ENCODE peak calls at places on chromosomes 6 and 20, in eight cellular contexts. A, M, E, T, U, Z, I and F are unnamed samples.

GRCh38 chr20:33490023-33490933 is at the start of gene CBFA2T2:
- DNase-seq in A (no peak), M (peak), E (no peak), T (no peak), U (peak), Z (no peak), I (peak), F (no peak)

GRCh38 chr6:149445095-149445466 is 39.7 kb downstream of the ZC3H12D start:
- DNase-seq in A (no peak), M (no peak), E (no peak), T (no peak), U (no peak), Z (no peak), I (no peak), F (no peak)

GRCh38 chr6:33136310-33136895 is 55.9 kb downstream of the COL11A2 start:
- DNase-seq in A (no peak), M (no peak), E (no peak), T (no peak), U (no peak), Z (no peak), I (no peak), F (no peak)

GRCh38 chr6:33028220-33028849 is 18.9 kb upstream of the HLA-DOA start:
- DNase-seq in A (no peak), M (no peak), E (no peak), T (no peak), U (no peak), Z (no peak), I (no peak), F (no peak)

GRCh38 chr20:56442381-56443365 is 25.8 kb upstream of the RTF2 start:
- DNase-seq in A (peak), M (no peak), E (no peak), T (no peak), U (peak), Z (no peak), I (no peak), F (no peak)

GRCh38 chr6:61200444-61200843 is 1085.6 kb downstream of the KHDRBS2 start:
- DNase-seq in A (no peak), M (no peak), E (no peak), T (no peak), U (no peak), Z (no peak), I (no peak), F (no peak)

GRCh38 chr6:100457251-100457990 is 7.3 kb downstream of the SIM1 start:
- DNase-seq in A (no peak), M (no peak), E (no peak), T (no peak), U (no peak), Z (no peak), I (no peak), F (no peak)

GRCh38 chr20:43996240-43996930 is 81.7 kb downstream of the TOX2 start:
- DNase-seq in A (no peak), M (no peak), E (no peak), T (no peak), U (no peak), Z (no peak), I (no peak), F (no peak)

GRCh38 chr6:10151144-10151915 is 263.5 kb downstream of the TFAP2A start:
- DNase-seq in A (no peak), M (no peak), E (no peak), T (no peak), U (no peak), Z (no peak), I (peak), F (no peak)

DNA sequence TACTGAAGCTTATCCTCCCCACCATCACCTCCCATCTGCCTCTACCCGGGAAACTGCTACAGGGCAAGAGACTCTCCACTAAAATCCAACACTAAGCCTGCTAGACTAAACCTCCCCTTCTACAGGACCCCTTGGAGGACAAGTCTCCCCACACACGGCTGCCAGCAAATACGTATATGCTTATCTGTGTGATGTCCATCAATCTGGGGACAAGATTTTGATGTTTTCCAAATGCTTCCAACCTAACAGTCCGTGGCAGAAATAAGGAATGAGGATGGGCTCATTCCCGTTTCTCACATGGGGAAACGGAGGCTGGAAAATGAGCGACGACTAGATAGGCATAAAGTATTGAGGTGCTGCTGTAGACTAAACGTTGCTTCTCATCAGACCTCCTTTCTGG is 1.8 kb downstream of the KCNK5 start:
- DNase-seq in A (no peak), M (no peak), E (no peak), T (no peak), U (no peak), Z (no peak), I (no peak), F (no peak)
- H3K4me3 ChIP-seq in A (peak), M (no peak), E (no peak), T (peak), U (no peak), Z (peak), I (no peak), F (no peak)

GRCh38 chr6:41406821-41407787 is 71.7 kb downstream of the NCR2 start:
- DNase-seq in A (no peak), M (no peak), E (no peak), T (no peak), U (no peak), Z (no peak), I (no peak), F (no peak)

GRCh38 chr6:41409489-41409888 is 74.1 kb downstream of the NCR2 start:
- DNase-seq in A (no peak), M (no peak), E (no peak), T (no peak), U (no peak), Z (no peak), I (no peak), F (no peak)

GRCh38 chr6:41411961-41412360 is 76.6 kb downstream of the NCR2 start:
- DNase-seq in A (no peak), M (no peak), E (no peak), T (no peak), U (no peak), Z (no peak), I (no peak), F (no peak)

GRCh38 chr6:41408576-41408975 is 73.2 kb downstream of the NCR2 start:
- DNase-seq in A (no peak), M (no peak), E (no peak), T (no peak), U (no peak), Z (no peak), I (no peak), F (no peak)

GRCh38 chr6:41408982-41409381 is 73.6 kb downstream of the NCR2 start:
- DNase-seq in A (no peak), M (no peak), E (no peak), T (no peak), U (no peak), Z (no peak), I (no peak), F (no peak)
- H3K4me3 ChIP-seq in A (no peak), M (no peak), E (no peak), T (no peak), U (no peak), Z (no peak), I (no peak), F (no peak)

DNA sequence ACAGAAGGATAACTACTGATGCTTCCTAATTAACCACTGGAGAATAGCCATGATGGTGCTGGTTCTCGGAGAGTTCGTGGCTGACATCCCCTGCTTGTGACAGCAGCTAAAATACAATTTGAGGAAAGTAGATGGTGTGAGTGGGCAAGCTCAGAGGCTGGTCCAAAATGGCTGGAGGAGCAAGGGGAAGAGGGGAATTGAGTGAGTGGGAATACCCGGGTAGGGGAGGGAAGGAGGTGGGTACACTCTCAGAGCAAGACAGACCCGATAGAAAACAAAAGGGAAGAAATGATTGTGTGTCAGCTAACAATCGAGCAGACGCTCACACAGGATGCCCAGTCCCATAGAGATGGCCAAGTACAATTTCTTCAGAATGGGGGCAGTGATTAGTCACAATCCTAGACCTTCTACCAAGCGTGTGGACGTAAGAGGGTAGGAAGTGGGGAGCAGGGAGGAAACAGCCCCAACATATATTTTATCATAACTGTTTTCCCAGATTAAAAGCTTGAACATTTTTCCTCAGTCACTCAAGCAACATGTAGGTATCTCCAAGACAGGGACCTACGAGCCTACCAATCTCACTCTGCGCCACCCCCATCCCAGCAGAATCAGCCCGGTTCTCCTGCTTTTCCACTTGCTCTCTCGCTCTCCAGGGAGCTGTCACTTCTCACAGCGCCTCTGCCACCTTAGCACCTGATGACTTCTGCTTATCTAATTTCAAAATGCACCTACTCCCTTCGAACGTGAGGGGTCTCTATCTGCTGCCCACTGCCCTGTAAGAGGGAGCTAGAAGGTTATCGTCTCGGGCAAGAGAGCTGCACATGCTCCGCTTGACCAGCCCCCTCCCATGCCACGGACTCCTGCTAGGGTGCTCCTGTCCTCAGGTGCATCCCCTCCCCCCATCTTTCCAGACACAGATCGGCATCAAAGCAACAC is 26.2 kb downstream of the RIPOR2 start:
- DNase-seq in A (no peak), M (no peak), E (no peak), T (no peak), U (no peak), Z (no peak), I (no peak), F (no peak)
- H3K4me3 ChIP-seq in A (peak), M (peak), E (peak), T (peak), U (peak), Z (peak), I (peak), F (peak)

GRCh38 chr20:58995461-58996225 is 11.4 kb downstream of the CTSZ start:
- DNase-seq in A (no peak), M (no peak), E (no peak), T (no peak), U (no peak), Z (no peak), I (no peak), F (no peak)
- H3K4me3 ChIP-seq in A (no peak), M (no peak), E (no peak), T (no peak), U (no peak), Z (no peak), I (no peak), F (no peak)

DNA sequence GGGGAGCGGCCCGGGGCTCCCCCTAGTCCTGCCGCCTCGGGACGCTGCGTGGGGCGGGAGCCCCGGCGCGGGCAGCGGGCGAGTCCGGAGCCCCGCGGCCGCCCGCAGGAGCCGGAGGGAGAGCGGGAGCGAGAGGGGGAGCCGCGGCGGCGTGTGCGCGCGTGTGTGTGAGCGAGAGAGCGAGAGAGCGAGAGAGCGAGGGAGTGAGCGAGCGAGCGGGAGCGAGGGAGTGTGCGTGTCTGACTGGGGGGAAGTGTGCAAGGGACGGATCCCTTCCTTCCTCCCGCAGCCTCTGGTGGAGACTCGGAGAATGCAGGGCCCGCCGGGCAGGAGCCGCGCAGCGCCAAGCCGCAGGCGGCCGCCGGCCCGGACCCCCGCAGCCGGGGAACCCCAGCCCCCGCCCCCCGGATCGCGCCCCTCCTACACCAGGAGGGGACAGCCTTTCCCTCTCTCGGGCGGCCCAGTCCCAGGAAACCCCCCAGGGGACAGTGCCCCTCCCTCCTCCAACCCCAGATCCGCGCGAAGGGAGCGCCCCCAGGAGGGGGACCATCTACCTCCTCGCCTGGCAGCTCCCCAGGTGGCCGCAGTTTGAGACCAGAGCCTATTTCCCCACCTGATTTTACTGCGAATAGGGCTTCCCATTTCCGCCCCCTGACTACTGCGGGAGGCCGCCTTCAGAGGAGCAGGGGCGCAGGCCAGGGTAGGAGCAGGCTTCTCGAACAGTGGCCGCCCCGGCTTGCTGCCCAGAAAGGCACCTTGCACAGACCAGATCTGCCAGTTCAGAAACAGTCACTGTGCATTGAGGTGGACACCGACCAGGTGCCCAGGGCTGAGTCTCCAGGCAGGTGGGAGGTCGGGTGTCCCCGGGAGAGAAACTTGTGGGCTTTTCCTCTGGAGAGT is at the start of gene CDH22:
- DNase-seq in A (peak), M (no peak), E (no peak), T (no peak), U (peak), Z (peak), I (peak), F (no peak)
- H3K4me3 ChIP-seq in A (no peak), M (peak), E (no peak), T (peak), U (peak), Z (peak), I (no peak), F (no peak)

GRCh38 chr6:114343782-114344144 is 940 bp upstream of the HS3ST5 start:
- DNase-seq in A (no peak), M (no peak), E (no peak), T (no peak), U (no peak), Z (no peak), I (no peak), F (no peak)

GRCh38 chr6:114346451-114346850 is 3.6 kb upstream of the HS3ST5 start:
- DNase-seq in A (no peak), M (no peak), E (no peak), T (no peak), U (no peak), Z (no peak), I (no peak), F (no peak)

GRCh38 chr6:114344216-114344970 is 1.6 kb upstream of the HS3ST5 start:
- DNase-seq in A (no peak), M (no peak), E (no peak), T (no peak), U (no peak), Z (no peak), I (no peak), F (no peak)

GRCh38 chr6:114342826-114343781 is at the start of gene HS3ST5:
- DNase-seq in A (no peak), M (no peak), E (peak), T (no peak), U (no peak), Z (no peak), I (no peak), F (no peak)

DNA sequence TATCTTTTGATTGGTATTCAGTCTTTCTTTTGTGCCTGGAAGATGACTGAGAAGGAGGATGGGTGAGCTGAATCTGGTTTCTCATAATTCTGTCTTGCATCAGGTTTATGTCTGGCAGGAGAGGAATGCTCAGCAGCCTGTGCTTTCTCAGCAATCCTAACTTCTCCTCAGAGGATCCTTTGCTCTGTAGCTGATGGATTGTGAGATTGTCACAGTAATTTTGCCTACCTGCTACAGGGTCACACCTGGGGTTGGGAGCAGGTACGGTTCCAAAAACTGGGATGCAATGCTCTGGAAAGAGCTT is 2.1 kb upstream of the HS3ST5 start:
- DNase-seq in A (no peak), M (no peak), E (no peak), T (no peak), U (no peak), Z (no peak), I (no peak), F (no peak)
- H3K4me3 ChIP-seq in A (no peak), M (no peak), E (no peak), T (no peak), U (no peak), Z (no peak), I (no peak), F (no peak)

DNA sequence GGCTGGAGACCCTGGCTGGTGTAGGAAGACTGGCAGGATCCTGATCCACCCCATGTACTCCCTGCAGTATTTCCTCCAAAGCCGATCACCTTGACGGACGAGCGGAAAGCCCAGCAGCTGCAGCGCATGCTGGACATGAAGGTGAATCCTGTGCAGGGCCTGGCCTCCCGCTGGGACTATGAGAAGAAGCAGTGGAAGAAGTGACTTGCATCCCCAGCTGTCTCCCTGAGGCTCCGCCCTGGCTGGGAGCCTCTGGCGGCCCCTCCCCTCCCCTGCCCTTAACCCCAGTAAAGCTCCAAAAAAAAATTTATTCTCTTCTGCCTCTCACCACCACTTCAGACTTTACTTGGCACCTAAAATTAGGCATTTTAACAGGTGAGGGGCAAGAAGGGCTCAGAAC is 7.0 kb downstream of the COX4I2 start:
- DNase-seq in A (no peak), M (no peak), E (no peak), T (no peak), U (no peak), Z (no peak), I (no peak), F (no peak)
- H3K4me3 ChIP-seq in A (no peak), M (no peak), E (no peak), T (no peak), U (no peak), Z (no peak), I (no peak), F (no peak)

DNA sequence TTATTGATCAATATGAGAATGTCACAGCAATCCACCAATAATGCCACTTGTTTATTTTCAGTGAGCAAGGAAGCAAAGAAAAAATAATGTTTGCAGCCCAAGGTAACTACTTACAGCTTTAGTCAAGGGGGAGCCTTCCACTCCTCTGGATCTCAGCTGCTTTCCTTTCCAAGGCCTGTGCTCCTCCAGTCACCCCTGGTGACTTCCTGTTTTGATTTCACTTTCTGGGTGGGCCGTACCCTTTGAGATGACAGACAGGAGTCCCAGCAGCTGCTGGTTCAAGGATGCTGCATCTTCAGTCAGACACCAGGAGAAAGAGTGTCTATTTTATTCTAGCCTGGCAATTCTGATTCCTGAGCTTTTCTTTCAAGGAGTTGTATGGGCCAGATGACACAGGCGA is 5.6 kb upstream of the VNN2 start:
- DNase-seq in A (peak), M (no peak), E (no peak), T (no peak), U (no peak), Z (peak), I (no peak), F (no peak)
- H3K4me3 ChIP-seq in A (peak), M (no peak), E (no peak), T (no peak), U (no peak), Z (no peak), I (no peak), F (no peak)